ENCODE peak calls at places on chromosomes 3 and 15, in six cellular contexts. E, T, X, D, C and I are unnamed samples.

GRCh38 chr3:103706671-103707070 is 1271.9 kb downstream of the ZPLD1 start:
- DNase-seq in E (no peak), T (no peak), X (no peak), D (no peak), C (no peak), I (no peak)

GRCh38 chr3:60979861-60980739 is 271.2 kb downstream of the FHIT start:
- DNase-seq in E (no peak), T (no peak), X (no peak), D (no peak), C (no peak), I (no peak)

GRCh38 chr3:31882431-31882830 is 98.6 kb downstream of the OSBPL10 start:
- DNase-seq in E (peak), T (no peak), X (no peak), D (no peak), C (no peak), I (no peak)

GRCh38 chr3:38454884-38455638 is 1.4 kb downstream of the ACVR2B start:
- DNase-seq in E (peak), T (peak), X (peak), D (peak), C (peak), I (peak)

GRCh38 chr3:195147649-195148121 is 123.3 kb downstream of the XXYLT1 start:
- DNase-seq in E (no peak), T (no peak), X (no peak), D (no peak), C (peak), I (peak)

GRCh38 chr3:55963611-55964010 is 476.5 kb upstream of the WNT5A start:
- DNase-seq in E (no peak), T (no peak), X (no peak), D (no peak), C (no peak), I (no peak)

GRCh38 chr3:99645277-99646106 is 7.1 kb downstream of the COL8A1 start:
- DNase-seq in E (peak), T (no peak), X (peak), D (peak), C (no peak), I (peak)

GRCh38 chr3:155753038-155753647 is 8.3 kb upstream of the PLCH1 start:
- DNase-seq in E (peak), T (no peak), X (no peak), D (no peak), C (no peak), I (peak)

GRCh38 chr3:54121404-54122045 is 827 bp upstream of the CACNA2D3 start:
- DNase-seq in E (no peak), T (no peak), X (no peak), D (peak), C (no peak), I (peak)

GRCh38 chr15:60740787-60741354 is 261.9 kb upstream of the ICE2 start:
- DNase-seq in E (peak), T (no peak), X (no peak), D (no peak), C (peak), I (no peak)

GRCh38 chr3:142275856-142276255 is 50.5 kb upstream of the GK5 start:
- DNase-seq in E (peak), T (no peak), X (no peak), D (no peak), C (no peak), I (no peak)

GRCh38 chr3:97658670-97659285 is 105.8 kb upstream of the ARL6 start:
- DNase-seq in E (peak), T (no peak), X (peak), D (peak), C (no peak), I (peak)

GRCh38 chr3:59555593-59556315 is 505.9 kb upstream of the CFAP20DC start:
- DNase-seq in E (peak), T (no peak), X (no peak), D (no peak), C (no peak), I (peak)

GRCh38 chr3:45491344-45491743 is 103.0 kb downstream of the LARS2 start:
- DNase-seq in E (no peak), T (no peak), X (no peak), D (no peak), C (peak), I (no peak)

GRCh38 chr15:38367476-38367875 is 86.5 kb upstream of the FAM98B start:
- DNase-seq in E (no peak), T (no peak), X (no peak), D (no peak), C (no peak), I (no peak)

GRCh38 chr3:68088216-68088615 is 433.8 kb upstream of the SUCLG2 start:
- DNase-seq in E (no peak), T (peak), X (no peak), D (no peak), C (peak), I (no peak)

GRCh38 chr3:113097821-113098516 is 107.2 kb downstream of the GTPBP8 start:
- DNase-seq in E (peak), T (no peak), X (no peak), D (no peak), C (no peak), I (no peak)

GRCh38 chr3:129577356-129577755 is 29.1 kb downstream of the PLXND1 start:
- DNase-seq in E (no peak), T (no peak), X (no peak), D (no peak), C (no peak), I (no peak)

DNA sequence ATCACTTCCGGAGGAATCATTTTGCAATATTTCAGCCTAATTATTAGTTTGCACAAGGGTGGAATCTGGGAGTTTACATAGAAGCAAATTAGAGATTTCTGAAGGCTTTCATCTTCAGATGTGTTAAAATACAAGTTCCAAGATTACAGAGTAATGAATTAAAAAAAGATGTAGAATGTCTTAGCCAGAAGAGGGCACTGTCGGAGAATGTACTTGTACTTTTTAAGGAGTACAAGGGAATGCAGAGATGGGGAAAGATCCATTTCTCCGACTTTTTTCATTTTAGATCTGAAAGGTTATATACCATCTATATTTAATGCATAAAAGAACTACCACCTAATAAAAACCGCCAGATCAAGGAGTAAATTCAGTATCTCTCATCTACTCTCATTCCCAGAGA is 43.1 kb upstream of the WDR5B start:
- DNase-seq in E (peak), T (no peak), X (no peak), D (no peak), C (no peak), I (peak)
- TF ChIP-seq CTCF in E (peak), T (peak), X (peak), D (peak), C (peak), I (peak)

DNA sequence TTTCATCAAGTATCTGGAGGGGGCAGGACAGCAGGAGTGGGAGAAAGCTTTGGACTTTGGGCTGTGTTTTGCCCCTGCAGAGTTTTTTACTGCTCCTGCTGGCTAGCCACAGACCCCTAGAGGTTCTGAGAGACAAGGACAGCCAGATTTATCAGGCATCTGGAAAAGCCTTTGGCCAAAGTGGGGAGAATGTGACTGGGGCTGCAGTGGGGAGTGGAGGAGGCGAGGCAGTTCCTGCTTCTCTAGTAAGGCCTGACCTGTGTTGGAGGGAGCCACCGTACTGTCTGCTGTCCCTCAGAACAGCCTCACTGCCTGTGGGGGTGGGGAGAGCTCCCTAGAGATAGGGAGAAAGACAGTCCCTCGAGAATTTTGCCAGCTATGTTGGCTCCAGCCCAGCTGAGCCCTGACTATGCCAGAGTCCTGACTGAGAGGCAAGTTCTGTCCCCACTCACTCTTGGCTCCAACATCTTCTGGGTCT is 2.2 kb downstream of the ALPK3 start:
- DNase-seq in E (no peak), T (no peak), X (no peak), D (peak), C (no peak), I (peak)
- TF ChIP-seq CTCF in E (no peak), T (no peak), X (peak), D (peak), C (no peak), I (peak)

GRCh38 chr3:180705619-180706018 is 26.3 kb upstream of the CCDC39 start:
- DNase-seq in E (no peak), T (no peak), X (no peak), D (peak), C (no peak), I (no peak)

GRCh38 chr3:180704532-180704931 is 25.2 kb upstream of the CCDC39 start:
- DNase-seq in E (peak), T (no peak), X (no peak), D (no peak), C (no peak), I (no peak)

GRCh38 chr3:180707921-180708320 is 28.6 kb upstream of the CCDC39 start:
- DNase-seq in E (no peak), T (no peak), X (no peak), D (no peak), C (no peak), I (no peak)
- TF ChIP-seq CTCF in E (no peak), T (no peak), X (no peak), D (no peak), C (no peak), I (no peak)

DNA sequence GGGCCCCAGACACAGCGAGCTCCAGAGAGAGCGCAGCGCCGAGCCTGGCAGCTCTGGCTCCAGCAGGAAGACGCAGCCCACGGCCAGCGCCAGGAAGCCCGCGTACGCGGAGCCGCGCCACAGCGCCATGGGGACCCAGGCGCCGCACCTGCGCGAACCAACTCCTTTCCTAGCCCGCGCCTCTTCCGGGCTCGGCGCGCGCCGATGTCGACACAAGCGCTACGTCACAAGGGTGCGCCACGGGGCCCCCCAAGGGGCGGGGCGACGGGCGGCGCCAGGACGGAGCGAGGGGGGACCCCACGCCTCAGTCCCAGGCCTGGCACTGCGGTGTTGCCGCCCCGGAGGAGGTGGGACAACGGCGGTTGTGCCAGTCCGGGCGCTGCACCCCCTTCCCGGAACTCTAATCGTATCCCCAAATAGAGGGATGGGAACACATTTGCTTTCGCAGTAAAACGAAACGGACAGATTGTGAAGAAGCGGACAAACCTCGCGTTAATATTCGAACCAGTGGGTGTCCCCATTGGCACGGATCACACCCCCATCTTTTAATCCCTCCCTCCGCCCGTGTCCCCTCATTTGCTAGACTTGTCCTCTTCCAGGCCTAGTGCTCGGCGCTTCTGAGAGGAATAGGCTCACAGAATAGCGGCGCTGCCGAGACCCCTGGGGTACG is at the start of gene ADPGK:
- DNase-seq in E (peak), T (peak), X (peak), D (peak), C (peak), I (peak)
- TF ChIP-seq CTCF in E (no peak), T (no peak), X (no peak), D (no peak), C (no peak), I (no peak)

GRCh38 chr3:15948403-15948802 is 150.6 kb upstream of the ANKRD28 start:
- DNase-seq in E (no peak), T (no peak), X (no peak), D (no peak), C (no peak), I (no peak)

GRCh38 chr3:15952543-15953175 is 154.9 kb upstream of the ANKRD28 start:
- DNase-seq in E (no peak), T (no peak), X (no peak), D (no peak), C (no peak), I (no peak)

GRCh38 chr3:15958692-15959433 is 161.1 kb upstream of the ANKRD28 start:
- DNase-seq in E (no peak), T (no peak), X (no peak), D (no peak), C (no peak), I (no peak)

GRCh38 chr3:15955968-15956367 is 158.2 kb upstream of the ANKRD28 start:
- DNase-seq in E (no peak), T (no peak), X (no peak), D (no peak), C (no peak), I (no peak)

GRCh38 chr3:15953841-15954240 is 156.1 kb upstream of the ANKRD28 start:
- DNase-seq in E (peak), T (no peak), X (peak), D (no peak), C (no peak), I (no peak)
- TF ChIP-seq CTCF in E (no peak), T (no peak), X (peak), D (no peak), C (peak), I (no peak)

DNA sequence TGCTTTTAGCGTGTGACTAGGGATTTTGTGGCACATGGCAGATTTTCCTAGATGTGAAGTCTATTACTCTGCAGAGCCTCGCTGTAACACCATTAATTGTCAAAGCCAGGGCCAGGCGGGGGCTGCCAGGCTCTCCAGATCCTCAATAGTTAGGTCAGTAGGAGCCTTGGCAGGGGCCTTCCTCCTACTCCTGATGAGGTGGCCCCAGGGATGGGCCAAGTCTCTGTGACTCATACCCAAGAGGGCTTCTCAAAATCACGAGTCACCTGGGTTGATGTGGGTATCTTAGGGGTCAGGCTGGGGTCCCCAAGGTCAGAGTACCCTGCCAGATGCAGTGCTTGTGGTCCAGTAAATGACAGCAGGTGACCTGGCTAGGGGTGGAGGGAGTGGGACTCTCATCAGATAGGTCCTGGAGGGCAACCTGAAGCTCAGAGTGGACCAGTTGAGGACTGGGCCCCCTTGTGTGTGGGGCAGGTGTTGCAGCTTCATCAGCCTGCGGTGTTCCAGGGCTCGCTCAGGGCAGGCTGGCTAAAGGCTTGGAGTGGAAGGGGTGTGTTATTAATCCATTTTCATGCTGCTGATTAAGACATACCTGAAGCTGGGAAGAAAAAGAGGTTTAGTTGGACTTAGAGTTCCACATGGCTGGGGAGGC is 88.5 kb upstream of the MYZAP start:
- DNase-seq in E (peak), T (no peak), X (peak), D (peak), C (peak), I (no peak)
- TF ChIP-seq CTCF in E (no peak), T (no peak), X (peak), D (peak), C (no peak), I (no peak)

DNA sequence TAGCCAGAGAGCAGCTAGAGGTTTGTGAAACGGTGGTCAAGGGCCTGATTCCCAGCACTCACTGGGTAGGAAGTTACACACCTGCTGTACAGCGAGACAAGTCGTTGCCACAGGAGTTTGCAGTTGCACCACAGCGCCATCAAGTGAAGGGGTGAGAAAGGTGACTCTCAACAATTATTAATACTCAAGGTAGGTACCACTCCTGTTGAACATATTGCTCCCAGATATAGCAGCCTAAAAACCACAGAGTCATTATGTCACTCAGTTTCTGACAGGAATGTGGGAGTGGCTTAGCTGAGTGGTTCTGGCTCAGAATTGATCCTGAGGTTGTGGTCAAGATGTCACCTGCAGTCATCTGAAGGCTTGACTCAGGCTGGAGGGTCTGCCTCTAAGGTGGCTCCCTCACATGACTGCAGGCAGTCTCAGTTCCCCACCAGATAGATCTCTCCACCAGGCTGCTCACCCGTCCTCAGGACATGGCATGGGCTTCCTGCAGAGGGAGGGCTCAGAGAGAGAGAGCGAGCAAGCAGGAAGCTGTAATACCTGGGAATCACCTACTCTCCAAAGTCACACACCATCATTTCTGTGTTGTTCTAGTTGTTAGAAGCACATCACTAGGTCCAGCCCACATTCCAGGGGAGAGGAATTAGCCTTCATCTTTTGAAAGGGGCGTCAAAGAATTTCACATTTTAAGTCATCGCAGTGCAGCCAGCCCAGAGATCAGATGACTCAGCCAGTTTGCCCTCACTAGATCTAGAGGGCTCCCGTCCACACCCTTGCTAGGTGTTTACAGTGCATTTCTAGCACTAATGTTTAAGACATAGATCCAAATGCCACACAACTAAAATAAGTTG is 17.0 kb upstream of the ANO10 start:
- DNase-seq in E (peak), T (no peak), X (peak), D (peak), C (peak), I (peak)
- TF ChIP-seq CTCF in E (peak), T (no peak), X (peak), D (no peak), C (peak), I (peak)

GRCh38 chr3:14803101-14803980 is 15.4 kb upstream of the FGD5 start:
- DNase-seq in E (peak), T (no peak), X (peak), D (peak), C (peak), I (no peak)
- TF ChIP-seq CTCF in E (no peak), T (no peak), X (no peak), D (no peak), C (no peak), I (no peak)

DNA sequence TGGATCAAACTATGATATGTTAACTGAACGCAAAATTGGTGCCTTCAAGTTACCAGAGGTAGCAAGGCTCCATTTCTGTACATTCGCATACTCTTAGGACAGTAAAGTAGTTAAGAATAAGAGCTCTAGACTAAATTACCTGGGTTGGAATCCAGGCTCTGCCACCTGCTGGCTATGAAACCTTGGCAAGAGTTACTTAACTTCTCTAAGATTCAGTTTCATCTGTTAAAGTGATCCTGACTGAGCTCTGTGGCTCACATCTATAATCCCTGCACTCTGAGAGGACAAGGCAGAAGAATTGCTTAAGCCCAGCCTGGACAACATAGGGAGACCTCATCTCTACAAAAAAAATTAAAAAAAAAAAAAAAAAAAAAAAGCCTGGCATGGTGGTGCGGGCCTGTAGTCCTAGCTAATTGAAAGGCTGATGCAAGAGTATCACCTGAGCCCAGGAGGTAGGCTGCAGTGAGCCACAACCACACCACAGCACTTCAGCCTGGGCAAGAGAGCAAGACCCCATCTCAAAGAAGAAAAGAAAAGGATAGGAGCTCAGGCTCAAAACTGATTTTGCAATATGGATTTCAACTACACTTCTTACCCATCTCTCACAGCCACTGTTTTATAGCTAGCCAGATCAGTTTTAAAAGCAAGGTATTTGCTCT is 21.3 kb downstream of the GSK3B start:
- DNase-seq in E (peak), T (no peak), X (no peak), D (no peak), C (no peak), I (no peak)
- TF ChIP-seq CTCF in E (no peak), T (no peak), X (no peak), D (no peak), C (no peak), I (no peak)